ENCODE peak calls at places on chromosomes 4 and X, in five cellular contexts. S is adrenal gland, Y is ovary, T is heart left ventricle, L is fibroblast of lung. B is an unnamed sample. For H3K27me3, the result is how much of the 10 kb centered on the place peaks cover.

GRCh38 chr4:65805936-65806335 is 135.6 kb upstream of the EPHA5 start:
- DNase-seq in S (no peak), Y (no peak), T (no peak), L (no peak), B (no peak)

GRCh38 chr4:83929550-83929949 is 393.6 kb downstream of the GPAT3 start:
- DNase-seq in S (no peak), Y (no peak), T (no peak), L (no peak), B (no peak)

GRCh38 chr4:45100936-45101818 is 374.8 kb upstream of the GNPDA2 start:
- DNase-seq in S (no peak), Y (no peak), T (no peak), L (peak), B (no peak)

GRCh38 chr4:105741548-105741947 is 33.0 kb downstream of the GSTCD start:
- DNase-seq in S (no peak), Y (no peak), T (no peak), L (peak), B (no peak)

GRCh38 chr4:11426716-11427115 is 2.0 kb downstream of the HS3ST1 start:
- DNase-seq in S (no peak), Y (no peak), T (no peak), L (peak), B (no peak)

GRCh38 chr4:144967161-144967560 is 130.8 kb downstream of the ANAPC10 start:
- DNase-seq in S (no peak), Y (no peak), T (no peak), L (no peak), B (no peak)

GRCh38 chrX:31551913-31552312 is 480.1 kb upstream of the FTHL17 start:
- DNase-seq in S (no peak), Y (no peak), T (no peak), L (no peak), B (no peak)

GRCh38 chr4:2794707-2795557 is 2.0 kb downstream of the SH3BP2 start:
- DNase-seq in S (peak), Y (peak), T (peak), L (peak), B (peak)

GRCh38 chr4:177769155-177769554 is 326.9 kb upstream of the AGA start:
- DNase-seq in S (no peak), Y (no peak), T (no peak), L (no peak), B (no peak)

GRCh38 chr4:176489001-176489400 is 169.2 kb downstream of the SPCS3 start:
- DNase-seq in S (no peak), Y (no peak), T (no peak), L (no peak), B (no peak)

GRCh38 chrX:11968470-11968869 is 169.8 kb upstream of the FRMPD4 start:
- DNase-seq in S (no peak), Y (no peak), T (no peak), L (peak), B (no peak)

GRCh38 chrX:3184176-3184930 is 143.1 kb downstream of the ARSF start:
- DNase-seq in S (no peak), Y (no peak), T (no peak), L (peak), B (no peak)

GRCh38 chr4:47703964-47704363 is 133.9 kb downstream of the CORIN start:
- DNase-seq in S (no peak), Y (no peak), T (no peak), L (no peak), B (no peak)

GRCh38 chrX:1592128-1592862 is 891 bp downstream of the AKAP17A start:
- DNase-seq in S (no peak), Y (peak), T (no peak), L (peak), B (no peak)

GRCh38 chr4:158821228-158822009 is 52.6 kb downstream of the FNIP2 start:
- DNase-seq in S (no peak), Y (no peak), T (no peak), L (peak), B (no peak)

GRCh38 chr4:7588002-7588401 is 153.3 kb upstream of the PSAPL1 start:
- DNase-seq in S (no peak), Y (no peak), T (no peak), L (peak), B (no peak)

GRCh38 chr4:145732001-145732400 is 52.1 kb downstream of the C4orf51 start:
- DNase-seq in S (no peak), Y (no peak), T (no peak), L (no peak), B (no peak)

GRCh38 chr4:7364979-7365378 is 69.8 kb downstream of the PSAPL1 start:
- DNase-seq in S (no peak), Y (peak), T (peak), L (no peak), B (peak)

GRCh38 chr4:74942918-74943253 is 10.0 kb downstream of the PARM1 start:
- DNase-seq in S (no peak), Y (no peak), T (no peak), L (no peak), B (no peak)

GRCh38 chr4:158008551-158009218 is 164.1 kb downstream of the GASK1B start:
- DNase-seq in S (no peak), Y (peak), T (no peak), L (peak), B (no peak)

GRCh38 chr4:104064650-104065577 is 345.1 kb upstream of the TACR3 start:
- DNase-seq in S (peak), Y (peak), T (peak), L (peak), B (peak)

GRCh38 chrX:114924846-114925245 is 92.6 kb downstream of the IL13RA2 start:
- DNase-seq in S (no peak), Y (no peak), T (no peak), L (peak), B (no peak)

GRCh38 chr4:38612996-38613395 is 51.0 kb upstream of the KLF3 start:
- DNase-seq in S (no peak), Y (no peak), T (no peak), L (peak), B (no peak)

GRCh38 chr4:97498875-97499274 is 644.4 kb downstream of the STPG2 start:
- DNase-seq in S (no peak), Y (no peak), T (no peak), L (peak), B (no peak)

GRCh38 chr4:2269618-2270163 is 7.8 kb upstream of the MXD4 start:
- DNase-seq in S (no peak), Y (no peak), T (peak), L (no peak), B (no peak)

GRCh38 chrX:1423215-1423614 is 29.5 kb downstream of the ASMTL start:
- DNase-seq in S (no peak), Y (peak), T (no peak), L (no peak), B (no peak)

GRCh38 chr4:56220261-56220660 is 167.0 kb downstream of the AASDH start:
- DNase-seq in S (no peak), Y (no peak), T (no peak), L (peak), B (no peak)

GRCh38 chr4:121070696-121071639 is 1.4 kb downstream of the NDNF start:
- DNase-seq in S (peak), Y (peak), T (peak), L (peak), B (peak)

GRCh38 chr4:3369781-3370660 is 71.7 kb upstream of the HGFAC start:
- DNase-seq in S (peak), Y (peak), T (peak), L (peak), B (no peak)

GRCh38 chr4:73620115-73620792 is at the start of gene RASSF6:
- DNase-seq in S (no peak), Y (peak), T (no peak), L (peak), B (peak)

GRCh38 chr4:172362569-172362968 is 549.4 kb downstream of the GALNTL6 start:
- DNase-seq in S (no peak), Y (no peak), T (no peak), L (no peak), B (no peak)

GRCh38 chr4:127251423-127251822 is 381.3 kb upstream of the INTU start:
- DNase-seq in S (no peak), Y (no peak), T (no peak), L (peak), B (no peak)

GRCh38 chr4:123116412-123116811 is 194.0 kb upstream of the NUDT6 start:
- DNase-seq in S (no peak), Y (no peak), T (no peak), L (no peak), B (no peak)

GRCh38 chrX:13261348-13261747 is 58.5 kb downstream of the ATXN3L start:
- DNase-seq in S (no peak), Y (no peak), T (no peak), L (no peak), B (no peak)

GRCh38 chrX:134545524-134545923 is 85.6 kb downstream of the HPRT1 start:
- DNase-seq in S (no peak), Y (peak), T (no peak), L (no peak), B (no peak)

GRCh38 chrX:134543201-134543797 is 83.3 kb downstream of the HPRT1 start:
- DNase-seq in S (no peak), Y (no peak), T (no peak), L (no peak), B (no peak)

GRCh38 chrX:134544189-134544588 is 84.2 kb downstream of the HPRT1 start:
- DNase-seq in S (no peak), Y (no peak), T (no peak), L (no peak), B (no peak)

GRCh38 chrX:134546187-134546586 is 86.2 kb downstream of the HPRT1 start:
- DNase-seq in S (no peak), Y (no peak), T (no peak), L (no peak), B (no peak)

DNA sequence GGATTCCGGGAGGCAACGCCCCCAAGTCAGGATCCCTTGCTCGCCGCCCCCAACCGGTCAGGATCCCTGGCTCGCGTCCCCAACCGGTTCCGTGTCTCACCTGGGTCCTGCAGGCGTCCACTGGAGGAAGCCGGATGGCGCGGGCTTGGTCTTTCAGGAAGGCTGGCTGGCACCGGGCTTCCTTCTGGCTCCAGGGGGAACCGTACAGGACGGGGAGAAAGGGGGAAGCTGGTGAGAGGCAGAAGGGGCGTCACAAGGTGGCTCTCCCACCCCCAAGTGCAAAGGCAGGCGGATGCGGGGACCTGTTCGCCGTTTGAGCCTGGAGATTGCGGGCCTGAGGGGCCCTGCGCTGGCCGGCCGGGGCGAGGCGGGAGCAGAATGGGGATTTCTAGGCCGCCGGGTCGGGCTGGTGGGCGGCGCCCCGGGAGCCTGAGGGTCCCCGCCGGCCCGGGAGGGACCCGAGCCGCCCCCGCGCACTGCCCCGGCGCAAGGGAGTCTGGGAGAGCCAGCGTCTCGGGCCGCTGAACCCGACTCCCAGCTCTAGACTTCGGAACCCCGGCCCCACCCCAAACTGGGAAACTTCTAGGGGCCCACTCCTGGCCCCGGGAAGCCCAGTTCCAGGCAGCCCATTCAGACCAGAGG is 84.8 kb downstream of the HPRT1 start:
- DNase-seq in S (peak), Y (peak), T (peak), L (no peak), B (peak)
- H3K27me3 ChIP-seq in S (under half), Y (under half), T (under half), L (under half), B (half or more)

DNA sequence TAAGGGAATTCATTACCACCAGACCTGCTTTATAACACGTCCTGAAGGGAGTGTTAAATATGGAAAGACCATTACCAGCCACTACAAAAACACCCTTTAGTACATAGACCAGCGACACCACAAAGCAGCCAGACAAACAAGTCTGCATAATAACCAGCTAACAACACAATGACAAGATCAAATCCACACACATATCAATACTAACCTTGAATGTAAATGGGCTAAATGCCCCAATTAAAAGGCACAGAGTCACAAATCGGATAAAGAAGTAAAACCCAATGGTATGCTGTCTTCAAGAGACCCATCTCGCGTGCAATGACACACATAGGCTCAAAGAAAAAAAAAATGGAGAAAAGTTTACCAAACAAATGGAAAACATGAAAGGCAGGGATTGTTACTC is 36.9 kb downstream of the FGF16 start:
- DNase-seq in S (no peak), Y (no peak), T (no peak), L (no peak), B (no peak)
- H3K27ac ChIP-seq in S (no peak), Y (no peak), T (no peak), L (no peak), B (no peak)

DNA sequence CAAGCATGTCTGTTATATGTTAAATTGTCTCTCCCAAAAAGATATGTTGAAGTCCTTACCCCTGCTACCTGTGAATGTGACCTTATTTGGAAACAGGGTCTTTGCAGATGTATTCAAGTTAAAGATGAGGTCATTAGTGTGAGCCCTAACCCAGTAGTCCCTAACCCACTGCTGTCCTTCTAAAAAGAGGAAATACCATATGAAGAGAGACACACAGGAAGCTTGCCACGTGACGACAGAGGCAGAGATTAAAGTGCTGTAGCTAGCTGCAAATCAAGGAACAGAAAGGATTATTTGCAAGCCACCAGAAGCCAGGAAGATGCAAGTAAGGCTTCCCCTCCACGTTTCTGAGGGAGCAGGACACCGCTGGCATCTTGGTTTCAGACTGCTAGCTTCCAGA is 150.1 kb downstream of the HNRNPD start:
- DNase-seq in S (peak), Y (no peak), T (peak), L (no peak), B (peak)
- TF ChIP-seq CTCF in S (no peak), Y (no peak), T (no peak), L (no peak), B (no peak)

GRCh38 chr4:77184018-77184417 is 27.0 kb downstream of the CCNG2 start:
- DNase-seq in S (no peak), Y (no peak), T (no peak), L (no peak), B (no peak)
- H3K27me3 ChIP-seq in S (under half), Y (under half), T (under half), L (under half), B (under half)

GRCh38 chr4:41216294-41217019 is 2.1 kb upstream of the APBB2 start:
- DNase-seq in S (peak), Y (peak), T (peak), L (peak), B (peak)
- H3K27ac ChIP-seq in S (peak), Y (peak), T (peak), L (peak), B (peak)

GRCh38 chrX:46545111-46546005 is at the start of gene ZNF674:
- DNase-seq in S (peak), Y (peak), T (peak), L (peak), B (peak)
- TF ChIP-seq CTCF in S (peak), Y (peak), T (no peak), L (no peak), B (no peak)

GRCh38 chrX:70293621-70294020 is 3.7 kb downstream of the KIF4A start:
- DNase-seq in S (no peak), Y (no peak), T (no peak), L (peak), B (no peak)
- H3K27me3 ChIP-seq in S (under half), Y (under half), T (under half), L (under half), B (under half)

GRCh38 chr4:186680649-186681048 is 43.0 kb downstream of the FAT1 start:
- DNase-seq in S (no peak), Y (no peak), T (no peak), L (no peak), B (no peak)
- H3K27ac ChIP-seq in S (no peak), Y (no peak), T (no peak), L (no peak), B (no peak)

GRCh38 chrX:57121162-57121741 is at the start of gene SPIN2B:
- DNase-seq in S (peak), Y (peak), T (peak), L (peak), B (peak)
- TF ChIP-seq CTCF in S (no peak), Y (no peak), T (no peak), L (no peak), B (no peak)

GRCh38 chrX:17968367-17968766 is 107.3 kb upstream of the RAI2 start:
- DNase-seq in S (no peak), Y (no peak), T (no peak), L (no peak), B (no peak)
- H3K27me3 ChIP-seq in S (under half), Y (under half), T (under half), L (under half), B (under half)

B was measured in pancreas.